ENCODE peak calls at places on chromosomes 7 and 10, in five cellular contexts. One of them, this sample, is unnamed.

GRCh38 chr10:70617798-70618568 is 15.4 kb upstream of the PRF1 start:
- DNase-seq in upper lobe of left lung: no peak
- DNase-seq in BJ: no peak
- DNase-seq in CD4-positive, alpha-beta T cell: no peak
- DNase-seq in epithelial cell of esophagus: peak; percentile 45
- DNase-seq in this sample: no peak

GRCh38 chr10:24723788-24724380 is at the start of gene ARHGAP21:
- DNase-seq in upper lobe of left lung: peak; percentile 62
- DNase-seq in epithelial cell of esophagus: peak; percentile 84
- DNase-seq in BJ: no peak
- DNase-seq in CD4-positive, alpha-beta T cell: peak; percentile 21
- DNase-seq in this sample: peak; percentile 51

GRCh38 chr7:130069179-130069977 is 956 bp upstream of the KLHDC10 start:
- DNase-seq in epithelial cell of esophagus: no peak
- DNase-seq in upper lobe of left lung: no peak
- DNase-seq in BJ: no peak
- DNase-seq in CD4-positive, alpha-beta T cell: no peak
- DNase-seq in this sample: no peak

GRCh38 chr7:64758151-64758550 is 36.1 kb upstream of the ZNF138 start:
- DNase-seq in BJ: no peak
- DNase-seq in upper lobe of left lung: no peak
- DNase-seq in CD4-positive, alpha-beta T cell: no peak
- DNase-seq in epithelial cell of esophagus: peak; percentile 26
- DNase-seq in this sample: no peak

GRCh38 chr7:99368750-99369389 is 5.7 kb upstream of the ARPC1B start:
- DNase-seq in upper lobe of left lung: peak; percentile 54
- DNase-seq in BJ: no peak
- DNase-seq in epithelial cell of esophagus: peak; percentile 66
- DNase-seq in CD4-positive, alpha-beta T cell: no peak
- DNase-seq in this sample: no peak

GRCh38 chr10:101161494-101162299 is 30.6 kb downstream of the TLX1 start:
- DNase-seq in epithelial cell of esophagus: peak; percentile 77
- DNase-seq in upper lobe of left lung: peak; percentile 67
- DNase-seq in BJ: peak; percentile 14
- DNase-seq in CD4-positive, alpha-beta T cell: peak; percentile 53
- DNase-seq in this sample: peak; percentile 69

GRCh38 chr7:84210301-84210700 is 15.7 kb upstream of the SEMA3A start:
- DNase-seq in epithelial cell of esophagus: no peak
- DNase-seq in upper lobe of left lung: no peak
- DNase-seq in CD4-positive, alpha-beta T cell: no peak
- DNase-seq in BJ: no peak
- DNase-seq in this sample: no peak

GRCh38 chr7:71864130-71864529 is 548.0 kb downstream of the CALN1 start:
- DNase-seq in epithelial cell of esophagus: no peak
- DNase-seq in CD4-positive, alpha-beta T cell: no peak
- DNase-seq in upper lobe of left lung: no peak
- DNase-seq in BJ: no peak
- DNase-seq in this sample: no peak

GRCh38 chr10:32171213-32171612 is 115.0 kb upstream of the KIF5B start:
- DNase-seq in epithelial cell of esophagus: peak; percentile 72
- DNase-seq in CD4-positive, alpha-beta T cell: no peak
- DNase-seq in BJ: no peak
- DNase-seq in upper lobe of left lung: peak; percentile 79
- DNase-seq in this sample: no peak

GRCh38 chr10:122786269-122786668 is 59.4 kb downstream of the CUZD1 start:
- DNase-seq in upper lobe of left lung: no peak
- DNase-seq in BJ: no peak
- DNase-seq in epithelial cell of esophagus: peak; percentile 59
- DNase-seq in CD4-positive, alpha-beta T cell: no peak
- DNase-seq in this sample: peak; percentile 36

GRCh38 chr10:97891497-97892167 is 42.0 kb downstream of the GOLGA7B start:
- DNase-seq in upper lobe of left lung: peak; percentile 95
- DNase-seq in epithelial cell of esophagus: no peak
- DNase-seq in BJ: no peak
- DNase-seq in CD4-positive, alpha-beta T cell: no peak
- DNase-seq in this sample: no peak

GRCh38 chr10:104328916-104329710 is 9.2 kb downstream of the ITPRIP start:
- DNase-seq in upper lobe of left lung: peak; percentile 83
- DNase-seq in CD4-positive, alpha-beta T cell: peak; percentile 69
- DNase-seq in epithelial cell of esophagus: peak; percentile 98
- DNase-seq in BJ: peak; percentile 77
- DNase-seq in this sample: no peak

GRCh38 chr7:47454066-47454950 is 127.6 kb downstream of the TNS3 start:
- DNase-seq in upper lobe of left lung: no peak
- DNase-seq in CD4-positive, alpha-beta T cell: no peak
- DNase-seq in epithelial cell of esophagus: no peak
- DNase-seq in BJ: no peak
- DNase-seq in this sample: no peak

GRCh38 chr10:13528875-13529713 is at the start of gene BEND7:
- DNase-seq in BJ: no peak
- DNase-seq in CD4-positive, alpha-beta T cell: no peak
- DNase-seq in upper lobe of left lung: peak; percentile 47
- DNase-seq in epithelial cell of esophagus: peak; percentile 16
- DNase-seq in this sample: peak; percentile 35

GRCh38 chr10:123136221-123136805 is 543 bp downstream of the HMX3 start:
- DNase-seq in upper lobe of left lung: no peak
- DNase-seq in epithelial cell of esophagus: no peak
- DNase-seq in CD4-positive, alpha-beta T cell: no peak
- DNase-seq in BJ: no peak
- DNase-seq in this sample: no peak

GRCh38 chr10:4847580-4848020 is 21.6 kb downstream of the AKR1E2 start:
- DNase-seq in BJ: peak; percentile 9
- DNase-seq in upper lobe of left lung: no peak
- DNase-seq in epithelial cell of esophagus: peak; percentile 65
- DNase-seq in CD4-positive, alpha-beta T cell: no peak
- DNase-seq in this sample: no peak

GRCh38 chr7:90723866-90724265 is 127.7 kb downstream of the CDK14 start:
- DNase-seq in CD4-positive, alpha-beta T cell: no peak
- DNase-seq in upper lobe of left lung: no peak
- DNase-seq in epithelial cell of esophagus: no peak
- DNase-seq in BJ: no peak
- DNase-seq in this sample: peak; percentile 87

GRCh38 chr10:62019685-62020361 is 118.3 kb downstream of the ARID5B start:
- DNase-seq in CD4-positive, alpha-beta T cell: no peak
- DNase-seq in BJ: no peak
- DNase-seq in epithelial cell of esophagus: peak; percentile 56
- DNase-seq in upper lobe of left lung: no peak
- DNase-seq in this sample: no peak

GRCh38 chr7:23276947-23277346 is 22.2 kb upstream of the MALSU1 start:
- DNase-seq in BJ: no peak
- DNase-seq in upper lobe of left lung: no peak
- DNase-seq in CD4-positive, alpha-beta T cell: no peak
- DNase-seq in epithelial cell of esophagus: no peak
- DNase-seq in this sample: no peak

GRCh38 chr7:23275906-23276305 is 23.2 kb upstream of the MALSU1 start:
- DNase-seq in BJ: no peak
- DNase-seq in CD4-positive, alpha-beta T cell: no peak
- DNase-seq in upper lobe of left lung: no peak
- DNase-seq in epithelial cell of esophagus: no peak
- DNase-seq in this sample: no peak

GRCh38 chr7:23273141-23273599 is 26.0 kb upstream of the MALSU1 start:
- DNase-seq in CD4-positive, alpha-beta T cell: peak; percentile 82
- DNase-seq in epithelial cell of esophagus: peak; percentile 96
- DNase-seq in upper lobe of left lung: peak; percentile 97
- DNase-seq in BJ: no peak
- DNase-seq in this sample: peak; percentile 97

GRCh38 chr7:23277359-23277989 is 21.7 kb upstream of the MALSU1 start:
- DNase-seq in upper lobe of left lung: no peak
- DNase-seq in BJ: no peak
- DNase-seq in CD4-positive, alpha-beta T cell: no peak
- DNase-seq in epithelial cell of esophagus: peak; percentile 76
- DNase-seq in this sample: peak; percentile 72

DNA sequence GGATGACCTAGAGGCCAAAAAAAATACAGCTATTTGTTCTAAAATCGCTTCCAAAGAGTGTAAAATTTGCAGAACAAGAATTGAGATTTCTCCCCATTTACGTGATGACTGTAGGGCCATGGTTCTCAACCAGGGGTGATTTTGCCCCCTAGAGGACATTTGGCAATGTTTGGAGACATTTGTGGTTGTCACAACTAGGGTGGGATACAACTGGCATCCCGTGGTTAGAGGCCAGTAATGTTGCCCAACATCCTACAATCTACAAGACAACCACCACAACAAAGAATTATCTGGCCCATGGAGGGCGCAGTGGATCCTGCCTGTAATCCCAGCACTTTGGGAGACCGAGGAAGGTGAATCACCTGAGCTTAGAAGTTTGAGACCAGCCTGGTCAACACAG is 22.8 kb upstream of the MALSU1 start:
- DNase-seq in upper lobe of left lung: no peak
- DNase-seq in CD4-positive, alpha-beta T cell: no peak
- DNase-seq in BJ: no peak
- DNase-seq in epithelial cell of esophagus: no peak
- DNase-seq in this sample: no peak
- TF ChIP-seq CTCF in upper lobe of left lung: no peak
- TF ChIP-seq CTCF in CD4-positive, alpha-beta T cell: no peak
- TF ChIP-seq CTCF in BJ: peak; percentile 18
- TF ChIP-seq CTCF in epithelial cell of esophagus: no peak
- TF ChIP-seq CTCF in this sample: peak; percentile 20

DNA sequence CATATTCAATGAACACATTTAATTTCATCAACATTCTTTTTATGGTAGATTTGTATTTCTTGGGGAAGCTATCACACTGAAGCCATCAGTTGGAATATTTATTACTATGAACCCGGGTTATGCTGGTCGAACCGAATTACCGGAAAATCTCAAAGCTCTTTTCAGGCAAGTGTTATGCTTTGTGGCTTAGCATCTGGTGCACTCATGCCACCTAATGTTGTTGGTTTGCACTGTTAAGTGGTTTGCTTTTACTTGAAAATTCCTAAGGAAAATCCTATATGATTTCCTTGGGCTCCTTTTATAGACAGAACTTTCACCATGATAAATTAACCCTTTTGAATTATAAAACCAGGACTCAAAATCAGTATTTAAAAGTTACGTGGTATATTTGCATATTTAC is 147.9 kb downstream of the DNAH11 start:
- DNase-seq in CD4-positive, alpha-beta T cell: no peak
- DNase-seq in upper lobe of left lung: no peak
- DNase-seq in epithelial cell of esophagus: no peak
- DNase-seq in BJ: no peak
- DNase-seq in this sample: no peak
- TF ChIP-seq CTCF in CD4-positive, alpha-beta T cell: no peak
- TF ChIP-seq CTCF in upper lobe of left lung: no peak
- TF ChIP-seq CTCF in epithelial cell of esophagus: peak; percentile 26
- TF ChIP-seq CTCF in BJ: no peak
- TF ChIP-seq CTCF in this sample: no peak

DNA sequence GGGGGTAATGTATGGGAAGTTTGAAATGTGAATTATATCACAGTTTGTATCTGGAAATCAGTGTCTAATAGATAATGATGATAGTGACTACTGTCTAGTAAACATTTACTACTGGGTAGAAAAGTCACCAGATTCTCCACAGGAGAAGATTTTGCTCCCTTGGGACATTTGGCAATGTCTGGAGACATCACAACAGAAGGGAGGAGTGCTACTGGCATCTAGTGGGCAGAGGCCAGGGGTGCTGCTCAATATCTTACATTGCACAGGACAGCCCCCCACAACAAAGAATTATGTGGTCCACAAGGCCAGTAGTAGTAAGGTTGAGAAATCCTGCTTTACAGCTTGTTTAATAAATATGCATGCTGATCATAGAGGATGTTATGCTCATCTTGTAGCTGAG is 92.3 kb upstream of the PRPS1L1 start:
- DNase-seq in CD4-positive, alpha-beta T cell: no peak
- DNase-seq in upper lobe of left lung: no peak
- DNase-seq in BJ: no peak
- DNase-seq in epithelial cell of esophagus: peak; percentile 24
- DNase-seq in this sample: no peak
- TF ChIP-seq CTCF in CD4-positive, alpha-beta T cell: no peak
- TF ChIP-seq CTCF in upper lobe of left lung: no peak
- TF ChIP-seq CTCF in BJ: peak; percentile 30
- TF ChIP-seq CTCF in epithelial cell of esophagus: peak; percentile 48
- TF ChIP-seq CTCF in this sample: no peak

GRCh38 chr10:76126607-76127190 is 695.3 kb downstream of the LRMDA start:
- DNase-seq in BJ: no peak
- DNase-seq in upper lobe of left lung: no peak
- DNase-seq in CD4-positive, alpha-beta T cell: no peak
- DNase-seq in epithelial cell of esophagus: no peak
- DNase-seq in this sample: no peak

GRCh38 chr10:76127984-76128589 is 696.7 kb downstream of the LRMDA start:
- DNase-seq in epithelial cell of esophagus: no peak
- DNase-seq in CD4-positive, alpha-beta T cell: no peak
- DNase-seq in upper lobe of left lung: no peak
- DNase-seq in BJ: no peak
- DNase-seq in this sample: no peak

GRCh38 chr10:76129213-76129612 is 697.8 kb downstream of the LRMDA start:
- DNase-seq in BJ: no peak
- DNase-seq in upper lobe of left lung: no peak
- DNase-seq in epithelial cell of esophagus: no peak
- DNase-seq in CD4-positive, alpha-beta T cell: no peak
- DNase-seq in this sample: no peak

GRCh38 chr10:76124230-76124629 is 692.8 kb downstream of the LRMDA start:
- DNase-seq in epithelial cell of esophagus: no peak
- DNase-seq in upper lobe of left lung: no peak
- DNase-seq in CD4-positive, alpha-beta T cell: no peak
- DNase-seq in BJ: no peak
- DNase-seq in this sample: no peak

DNA sequence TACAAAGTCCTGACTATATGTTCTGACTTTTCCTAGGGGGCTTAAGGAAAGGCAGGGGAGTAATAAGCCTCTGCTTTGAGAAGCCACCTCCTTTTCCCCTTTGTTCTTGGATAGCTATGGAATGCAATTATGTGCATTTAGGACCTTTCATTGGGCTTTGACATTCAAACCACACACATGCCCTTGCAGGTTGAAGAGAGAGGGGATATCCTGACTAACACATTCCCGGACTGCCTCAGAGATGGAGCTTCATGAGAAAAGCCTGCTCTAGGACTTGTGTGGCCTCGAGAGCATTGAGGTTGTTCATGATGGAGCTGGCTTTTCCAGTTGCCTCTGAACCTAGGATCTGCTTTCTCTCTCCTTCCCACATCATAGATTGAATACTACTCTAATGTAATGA is 694.5 kb downstream of the LRMDA start:
- DNase-seq in CD4-positive, alpha-beta T cell: no peak
- DNase-seq in epithelial cell of esophagus: peak; percentile 38
- DNase-seq in BJ: no peak
- DNase-seq in upper lobe of left lung: no peak
- DNase-seq in this sample: no peak
- TF ChIP-seq CTCF in CD4-positive, alpha-beta T cell: no peak
- TF ChIP-seq CTCF in epithelial cell of esophagus: no peak
- TF ChIP-seq CTCF in BJ: no peak
- TF ChIP-seq CTCF in upper lobe of left lung: no peak
- TF ChIP-seq CTCF in this sample: no peak

This sample was measured in MM.1S.